ENCODE peak calls at places on chromosomes 1 and 21, in six cellular contexts. L is ovary; D is CD4-positive, alpha-beta T cell; F is left ventricle myocardium inferior; Z is IMR-90; W is right lobe of liver. I is an unnamed sample.

GRCh38 chr1:175146535-175147213 is 45.9 kb downstream of the KIAA0040 start:
- DNase-seq in L (peak; percentile 59), D (peak; percentile 65), F (peak; percentile 67), Z (peak; percentile 28), W (peak; percentile 72), I (no peak)

GRCh38 chr1:228150021-228150457 is 309 bp downstream of the GJC2 start:
- DNase-seq in L (peak; percentile 60), D (no peak), F (no peak), Z (no peak), W (no peak), I (no peak)

GRCh38 chr1:198880397-198880796 is 241.6 kb downstream of the PTPRC start:
- DNase-seq in L (no peak), D (no peak), F (no peak), Z (peak; percentile 62), W (no peak), I (no peak)

GRCh38 chr1:45522324-45523104 is 830 bp upstream of the PRDX1 start:
- DNase-seq in L (peak; percentile 23), D (no peak), F (no peak), Z (peak; percentile 64), W (no peak), I (no peak)

GRCh38 chr1:114152211-114153050 is 1.2 kb downstream of the SYT6 start:
- DNase-seq in L (peak; percentile 42), D (no peak), F (peak; percentile 33), Z (peak; percentile 24), W (no peak), I (no peak)

GRCh38 chr1:112702067-112702395 is 4.9 kb downstream of the RHOC start:
- DNase-seq in L (no peak), D (no peak), F (no peak), Z (no peak), W (no peak), I (no peak)

GRCh38 chr1:235597867-235598553 is 51.6 kb downstream of the GNG4 start:
- DNase-seq in L (no peak), D (no peak), F (no peak), Z (peak; percentile 62), W (no peak), I (no peak)

GRCh38 chr1:93705897-93706500 is 24.4 kb upstream of the BCAR3 start:
- DNase-seq in L (no peak), D (no peak), F (no peak), Z (peak; percentile 22), W (no peak), I (no peak)

GRCh38 chr1:41394918-41395598 is 33.8 kb downstream of the FOXO6 start:
- DNase-seq in L (no peak), D (no peak), F (no peak), Z (no peak), W (no peak), I (no peak)

GRCh38 chr1:160850541-160850940 is 12.1 kb downstream of the CD244 start:
- DNase-seq in L (no peak), D (no peak), F (no peak), Z (no peak), W (no peak), I (no peak)

GRCh38 chr1:77220687-77221463 is 1.6 kb upstream of the PIGK start:
- DNase-seq in L (no peak), D (no peak), F (no peak), Z (peak; percentile 85), W (no peak), I (no peak)

GRCh38 chr1:159854101-159854692 is 8.3 kb downstream of the VSIG8 start:
- DNase-seq in L (peak; percentile 75), D (no peak), F (peak; percentile 86), Z (no peak), W (peak; percentile 72), I (no peak)

GRCh38 chr1:86380257-86380861 is 15.8 kb downstream of the ODF2L start:
- DNase-seq in L (no peak), D (no peak), F (no peak), Z (peak; percentile 86), W (no peak), I (no peak)

GRCh38 chr21:43322311-43322710 is 104.6 kb downstream of the SIK1 start:
- DNase-seq in L (no peak), D (no peak), F (no peak), Z (no peak), W (no peak), I (no peak)
- TF ChIP-seq CTCF in L (no peak), D (no peak), F (no peak), Z (no peak), W (no peak), I (no peak)

DNA sequence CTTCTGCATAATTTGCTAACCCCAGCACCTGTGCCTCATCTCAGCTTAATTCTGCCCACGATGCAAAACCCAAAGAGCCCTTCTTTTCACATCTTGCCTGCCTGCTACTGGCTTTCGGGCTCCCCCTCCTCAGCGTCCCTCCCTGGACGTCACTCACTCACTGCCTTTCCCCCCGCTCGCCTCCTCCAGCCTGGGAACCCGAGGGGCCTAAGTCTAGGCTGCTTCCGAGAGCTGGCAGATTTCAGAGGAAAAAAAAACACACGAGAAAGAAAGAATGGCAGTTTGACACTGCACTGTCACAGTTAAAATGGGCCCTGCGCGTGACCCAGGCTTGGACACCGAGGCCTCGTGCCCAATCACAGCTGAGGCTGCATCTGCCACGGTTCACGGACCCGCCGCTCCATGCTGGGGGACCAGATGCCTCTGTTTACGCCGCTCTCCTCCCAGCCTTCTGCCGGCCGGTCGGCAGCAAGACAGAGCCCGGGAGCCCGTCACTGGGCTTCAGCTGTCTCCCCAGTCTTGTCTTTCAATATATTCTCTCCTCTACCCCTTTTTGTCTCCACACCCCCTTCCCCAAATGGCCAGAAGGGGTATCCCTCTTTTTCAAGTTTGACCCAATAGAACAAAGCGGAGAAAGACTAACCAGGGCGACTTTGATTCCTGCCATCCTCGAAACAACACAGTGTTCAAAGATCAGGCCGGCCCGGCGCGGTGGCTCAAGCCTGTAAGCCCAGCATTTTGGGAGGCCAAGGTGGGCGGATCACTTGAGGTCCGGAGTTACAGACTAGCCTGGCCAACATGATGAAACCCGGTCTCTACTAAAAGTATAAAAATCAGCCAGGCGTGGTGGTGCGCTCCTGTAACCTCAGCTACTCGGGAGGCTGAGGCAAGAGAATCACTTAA is 77.3 kb upstream of the IFNAR2 start:
- DNase-seq in L (no peak), D (no peak), F (no peak), Z (no peak), W (no peak), I (no peak)
- H3K27me3 ChIP-seq in L (no peaks in the 10 kb centered on the region), D (peaks cover 8% of the 10 kb centered on the region), F (peaks cover 89% of the 10 kb centered on the region), Z (peaks cover 39% of the 10 kb centered on the region), W (no peaks in the 10 kb centered on the region), I (peaks cover 88% of the 10 kb centered on the region)

GRCh38 chr21:23131177-23131576 is 2133.0 kb downstream of the NCAM2 start:
- DNase-seq in L (no peak), D (no peak), F (no peak), Z (no peak), W (no peak), I (no peak)

GRCh38 chr21:23130308-23130707 is 2132.1 kb downstream of the NCAM2 start:
- DNase-seq in L (no peak), D (no peak), F (no peak), Z (no peak), W (no peak), I (no peak)

DNA sequence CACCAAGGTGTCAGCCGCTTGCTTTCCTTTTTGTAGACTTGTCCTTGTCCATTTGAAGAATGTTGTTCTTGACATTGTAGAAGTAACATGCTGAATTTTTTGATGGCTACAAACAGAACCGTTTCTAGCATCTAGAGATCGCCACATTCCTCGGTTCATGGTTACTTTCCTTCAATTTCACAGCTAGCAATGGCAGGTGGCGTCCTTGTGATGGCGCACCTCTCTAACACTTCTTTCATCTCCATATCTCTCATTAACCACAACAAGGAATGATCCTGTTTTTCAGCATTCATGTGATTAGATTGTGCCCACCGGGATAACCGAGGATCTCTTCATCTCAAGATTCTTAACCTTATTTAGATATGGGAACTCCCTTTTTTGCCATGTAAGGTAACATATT is 2129.8 kb downstream of the NCAM2 start:
- DNase-seq in L (no peak), D (no peak), F (no peak), Z (no peak), W (no peak), I (no peak)
- H3K9me3 ChIP-seq in L (no peaks in the 10 kb centered on the region), D (no peaks in the 10 kb centered on the region), F (no peaks in the 10 kb centered on the region), Z (peaks cover 7% of the 10 kb centered on the region), W (no peaks in the 10 kb centered on the region), I (no peaks in the 10 kb centered on the region)

GRCh38 chr1:109253803-109254620 is 4.7 kb downstream of the CELSR2 start:
- DNase-seq in L (no peak), D (no peak), F (no peak), Z (no peak), W (no peak), I (no peak)

GRCh38 chr1:109254621-109255096 is 5.3 kb downstream of the CELSR2 start:
- DNase-seq in L (no peak), D (no peak), F (no peak), Z (no peak), W (no peak), I (no peak)

GRCh38 chr1:109256085-109256484 is 6.7 kb downstream of the CELSR2 start:
- DNase-seq in L (no peak), D (no peak), F (no peak), Z (no peak), W (no peak), I (no peak)

GRCh38 chr1:109255673-109256072 is 6.3 kb downstream of the CELSR2 start:
- DNase-seq in L (no peak), D (no peak), F (no peak), Z (no peak), W (no peak), I (no peak)

GRCh38 chr1:109255097-109255651 is 5.8 kb downstream of the CELSR2 start:
- DNase-seq in L (no peak), D (no peak), F (no peak), Z (no peak), W (no peak), I (no peak)
- TF ChIP-seq CTCF in L (no peak), D (no peak), F (no peak), Z (no peak), W (no peak), I (no peak)

DNA sequence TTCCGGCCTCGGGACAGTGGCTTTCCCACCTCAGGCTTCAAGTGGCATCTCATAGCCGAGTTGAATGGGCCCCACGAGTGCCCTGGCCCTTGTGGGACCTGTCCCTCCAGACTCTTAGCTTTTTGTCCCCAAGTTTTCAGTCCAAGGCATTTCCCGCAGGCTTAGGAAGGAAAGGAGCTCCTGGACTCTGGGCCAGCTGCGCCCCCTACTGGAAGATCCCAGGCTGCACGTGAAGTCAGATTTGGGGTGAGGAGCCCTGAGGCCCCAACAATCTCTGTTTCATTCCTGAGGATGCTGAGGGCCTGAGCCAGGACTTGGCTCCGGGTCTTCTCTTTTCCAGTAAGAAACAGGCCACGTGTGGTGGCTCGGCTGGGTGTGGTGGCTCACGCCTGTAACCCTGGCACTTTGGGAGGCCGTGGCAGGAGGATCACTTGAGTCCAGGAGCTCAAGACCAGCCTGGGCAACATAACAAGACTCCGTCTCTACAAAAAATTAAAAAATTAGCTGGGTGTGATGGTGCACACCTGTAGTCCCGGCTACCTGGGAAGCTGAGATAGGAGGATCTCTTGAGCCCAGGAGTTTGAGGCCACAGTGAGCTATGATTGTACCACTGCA is 67.4 kb downstream of the ARHGEF10L start:
- DNase-seq in L (peak; percentile 82), D (peak; percentile 10), F (peak; percentile 73), Z (peak; percentile 60), W (no peak), I (no peak)
- H3K27me3 ChIP-seq in L (no peaks in the 10 kb centered on the region), D (no peaks in the 10 kb centered on the region), F (no peaks in the 10 kb centered on the region), Z (no peaks in the 10 kb centered on the region), W (no peaks in the 10 kb centered on the region), I (no peaks in the 10 kb centered on the region)

DNA sequence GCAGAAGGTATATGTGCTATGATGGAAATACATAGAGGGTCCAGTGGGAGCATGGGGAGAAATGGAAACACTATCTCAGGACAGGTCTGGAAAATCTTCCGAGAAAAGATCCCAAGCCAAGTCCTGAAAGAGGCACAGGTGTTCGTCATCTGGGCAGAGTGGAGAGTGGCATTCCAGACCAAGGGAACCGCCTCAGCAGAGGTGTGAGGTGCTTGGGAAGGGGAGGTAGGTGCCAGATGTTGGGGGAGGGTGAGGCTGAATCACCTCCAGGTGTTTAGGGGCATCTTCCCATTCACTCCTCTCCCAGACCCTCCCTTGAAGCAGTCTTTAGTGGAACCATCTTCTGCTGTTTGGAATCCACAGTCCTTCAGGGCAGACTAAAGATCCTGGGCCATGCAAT is 23.5 kb upstream of the LRRN2 start:
- DNase-seq in L (no peak), D (no peak), F (no peak), Z (no peak), W (no peak), I (no peak)
- H3K9me3 ChIP-seq in L (no peaks in the 10 kb centered on the region), D (no peaks in the 10 kb centered on the region), F (no peaks in the 10 kb centered on the region), Z (no peaks in the 10 kb centered on the region), W (no peaks in the 10 kb centered on the region), I (no peaks in the 10 kb centered on the region)

I was measured in esophagus squamous epithelium.